ENCODE peak calls at places on chromosomes 7 and 10, in eight cellular contexts. G is thoracic aorta, F is GM23248, X is NB4, R is BJ, J is Peyer's patch, O is cardiac fibroblast, E is colonic mucosa. A is an unnamed sample.

GRCh38 chr10:7432884-7433726 is 22.3 kb upstream of the SFMBT2 start:
- DNase-seq in G (no peak), F (no peak), X (no peak), R (no peak), J (no peak), O (no peak), E (no peak), A (no peak)

GRCh38 chr7:132609906-132610520 is 33.7 kb upstream of the PLXNA4 start:
- DNase-seq in G (no peak), F (no peak), X (no peak), R (no peak), J (no peak), O (no peak), E (no peak), A (no peak)

GRCh38 chr10:86348321-86349210 is 18.0 kb downstream of the GRID1 start:
- DNase-seq in G (no peak), F (no peak), X (no peak), R (no peak), J (no peak), O (no peak), E (no peak), A (no peak)

GRCh38 chr10:13787015-13787421 is 200.3 kb downstream of the PRPF18 start:
- DNase-seq in G (no peak), F (no peak), X (no peak), R (no peak), J (no peak), O (peak; percentile 91), E (peak; percentile 26), A (peak; percentile 73)

GRCh38 chr10:7374795-7375194 is 36.0 kb downstream of the SFMBT2 start:
- DNase-seq in G (no peak), F (no peak), X (no peak), R (no peak), J (no peak), O (no peak), E (no peak), A (no peak)

GRCh38 chr7:11221931-11222330 is 248.3 kb downstream of the PHF14 start:
- DNase-seq in G (no peak), F (no peak), X (peak; percentile 18), R (no peak), J (no peak), O (no peak), E (no peak), A (no peak)

GRCh38 chr7:119545118-119545517 is 727.9 kb upstream of the KCND2 start:
- DNase-seq in G (no peak), F (no peak), X (no peak), R (no peak), J (no peak), O (peak; percentile 44), E (no peak), A (no peak)

GRCh38 chr7:40544277-40544723 is 409.5 kb downstream of the SUGCT start:
- DNase-seq in G (no peak), F (peak; percentile 11), X (no peak), R (no peak), J (no peak), O (no peak), E (no peak), A (no peak)

GRCh38 chr7:157271991-157272324 is 64.8 kb upstream of the DNAJB6 start:
- DNase-seq in G (peak; percentile 80), F (peak; percentile 97), X (peak; percentile 72), R (peak; percentile 84), J (peak; percentile 49), O (peak; percentile 100), E (no peak), A (no peak)

GRCh38 chr10:124229516-124230051 is 136.2 kb upstream of the CHST15 start:
- DNase-seq in G (no peak), F (no peak), X (no peak), R (no peak), J (no peak), O (no peak), E (no peak), A (no peak)

GRCh38 chr7:36032362-36032818 is 120.7 kb upstream of the EEPD1 start:
- DNase-seq in G (no peak), F (peak; percentile 62), X (no peak), R (no peak), J (no peak), O (no peak), E (no peak), A (no peak)

GRCh38 chr7:152857272-152857671 is 97.7 kb downstream of the ACTR3B start:
- DNase-seq in G (no peak), F (no peak), X (no peak), R (no peak), J (no peak), O (no peak), E (no peak), A (no peak)

GRCh38 chr7:91826377-91826776 is 54.1 kb downstream of the MTERF1 start:
- DNase-seq in G (no peak), F (peak; percentile 42), X (no peak), R (no peak), J (no peak), O (peak; percentile 8), E (no peak), A (no peak)

GRCh38 chr10:97024181-97025073 is 161.3 kb downstream of the SLIT1 start:
- DNase-seq in G (no peak), F (peak; percentile 67), X (peak; percentile 26), R (peak; percentile 41), J (peak; percentile 53), O (peak; percentile 80), E (no peak), A (no peak)

GRCh38 chr7:147646568-147646967 is 944.0 kb upstream of the C7orf33 start:
- DNase-seq in G (no peak), F (no peak), X (no peak), R (no peak), J (no peak), O (no peak), E (peak; percentile 49), A (no peak)

GRCh38 chr10:66322777-66323176 is 603.1 kb upstream of the LRRTM3 start:
- DNase-seq in G (no peak), F (no peak), X (no peak), R (no peak), J (no peak), O (no peak), E (no peak), A (no peak)

GRCh38 chr7:155352076-155352752 is 54.5 kb downstream of the INSIG1 start:
- DNase-seq in G (no peak), F (no peak), X (no peak), R (no peak), J (peak; percentile 29), O (no peak), E (no peak), A (no peak)

GRCh38 chr10:100736144-100736808 is 9.1 kb upstream of the PAX2 start:
- DNase-seq in G (no peak), F (no peak), X (no peak), R (no peak), J (no peak), O (no peak), E (no peak), A (no peak)

GRCh38 chr10:100736809-100737358 is 8.5 kb upstream of the PAX2 start:
- DNase-seq in G (no peak), F (no peak), X (no peak), R (no peak), J (no peak), O (no peak), E (no peak), A (no peak)

GRCh38 chr10:100735087-100735344 is 10.4 kb upstream of the PAX2 start:
- DNase-seq in G (no peak), F (no peak), X (no peak), R (no peak), J (no peak), O (no peak), E (no peak), A (no peak)

GRCh38 chr10:100734295-100735086 is 10.9 kb upstream of the PAX2 start:
- DNase-seq in G (no peak), F (no peak), X (no peak), R (no peak), J (no peak), O (no peak), E (no peak), A (no peak)

DNA sequence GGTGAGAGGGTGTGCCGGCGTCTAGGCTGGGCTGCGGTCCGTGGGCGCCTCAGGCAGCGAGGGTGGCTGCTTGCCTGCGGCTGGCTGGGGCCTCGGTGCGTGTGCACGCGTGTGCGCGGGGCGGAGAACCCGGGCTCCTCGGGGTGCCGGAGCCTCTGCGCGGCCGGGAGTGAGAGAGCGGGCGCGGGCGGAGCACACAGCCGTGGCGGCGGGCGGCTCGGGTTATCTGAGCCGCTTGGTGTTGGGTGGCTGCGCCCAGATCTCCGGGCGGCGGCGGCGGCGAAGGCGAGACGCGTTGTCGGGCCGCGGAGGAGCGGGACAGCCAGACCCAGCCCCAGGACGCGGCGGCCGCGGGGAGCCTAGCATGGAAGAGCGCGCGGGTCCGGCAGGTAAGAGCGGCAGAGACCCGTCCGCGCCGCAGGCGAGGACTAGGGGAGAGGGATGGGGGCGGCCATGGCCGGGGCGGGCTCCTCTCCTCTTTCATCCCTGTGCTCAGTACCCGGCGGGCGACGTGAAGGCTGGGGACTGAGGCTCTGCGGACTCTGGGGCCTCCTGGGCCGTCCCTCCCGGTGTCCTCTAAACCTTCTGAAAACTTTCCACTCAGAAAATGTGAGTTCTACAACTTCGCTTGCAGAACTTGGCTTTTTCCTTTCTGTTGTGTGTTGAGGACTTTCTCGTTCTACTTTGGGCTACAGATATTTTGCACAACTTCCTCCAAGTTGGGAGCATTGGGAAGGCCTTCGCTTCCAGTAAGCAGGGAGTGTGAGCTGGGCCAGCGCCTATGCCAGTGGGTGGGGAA is 9.8 kb upstream of the PAX2 start:
- DNase-seq in G (no peak), F (no peak), X (no peak), R (no peak), J (no peak), O (no peak), E (no peak), A (no peak)
- H3K4me3 ChIP-seq in G (no peak overlapping the region), F (no peak overlapping the region), X (no peak overlapping the region), R (no peak overlapping the region), J (no peak overlapping the region), O (no peak overlapping the region), E (no peak overlapping the region), A (no peak overlapping the region)

GRCh38 chr7:27112960-27113949 is 10.8 kb upstream of the HOXA2 start:
- DNase-seq in G (no peak), F (no peak), X (no peak), R (no peak), J (peak; percentile 78), O (no peak), E (peak; percentile 86), A (no peak)
- H3K4me3 ChIP-seq in G (peak overlapping the region; percentile 99), F (no peak overlapping the region), X (no peak overlapping the region), R (no peak overlapping the region), J (peak overlapping the region; percentile 29), O (peak overlapping the region; percentile 15), E (peak overlapping the region; percentile 48), A (no peak overlapping the region)

GRCh38 chr7:144391823-144392255 is 11.7 kb downstream of the NOBOX start:
- DNase-seq in G (no peak), F (peak; percentile 79), X (peak; percentile 62), R (no peak), J (no peak), O (peak; percentile 78), E (no peak), A (peak; percentile 37)
- H3K4me3 ChIP-seq in G (peak overlapping the region; percentile 35), F (peak overlapping the region; percentile 21), X (no peak overlapping the region), R (no peak overlapping the region), J (no peak overlapping the region), O (peak overlapping the region; percentile 4), E (no peak overlapping the region), A (no peak overlapping the region)

GRCh38 chr10:62059424-62059913 is 158.0 kb downstream of the ARID5B start:
- DNase-seq in G (no peak), F (no peak), X (no peak), R (peak; percentile 72), J (no peak), O (no peak), E (no peak), A (no peak)
- H3K4me3 ChIP-seq in G (peak overlapping the region; percentile 83), F (no peak overlapping the region), X (no peak overlapping the region), R (no peak overlapping the region), J (no peak overlapping the region), O (no peak overlapping the region), E (no peak overlapping the region), A (no peak overlapping the region)

GRCh38 chr10:5292196-5292735 is 72.5 kb upstream of the UCN3 start:
- DNase-seq in G (no peak), F (no peak), X (peak; percentile 80), R (no peak), J (no peak), O (peak; percentile 74), E (peak; percentile 25), A (no peak)
- H3K4me3 ChIP-seq in G (no peak overlapping the region), F (peak overlapping the region; percentile 56), X (peak overlapping the region; percentile 32), R (no peak overlapping the region), J (peak overlapping the region; percentile 18), O (no peak overlapping the region), E (no peak overlapping the region), A (no peak overlapping the region)

A was measured in GM12864.